ENCODE peak calls at places on chromosomes 13 and 19, in four cellular contexts. Z is WTC11; A is T-helper 2 cell treated with Interferon-gamma antibody and Interleukin-4, amounts not matched to agents 5 μg/mL and 100 μg/mL, for 36 hours; Y is endothelial cell. S is an unnamed sample.

GRCh38 chr13:112869202-112870061 is 99.6 kb upstream of the MCF2L start:
- DNase-seq in A (no peak), Z (no peak), Y (no peak), S (no peak)

GRCh38 chr19:3366761-3367571 is 583 bp downstream of the NFIC start:
- DNase-seq in Y (no peak), A (no peak), Z (no peak), S (peak; percentile 66)

GRCh38 chr19:37691881-37692504 is 27.6 kb downstream of the ZNF607 start:
- DNase-seq in A (peak; percentile 70), Y (peak; percentile 76), Z (peak; percentile 72), S (peak; percentile 66)

GRCh38 chr19:16928916-16929315 is 40.1 kb downstream of the F2RL3 start:
- DNase-seq in Y (no peak), Z (no peak), A (no peak), S (no peak)

GRCh38 chr13:96762876-96763275 is 231.4 kb downstream of the OXGR1 start:
- DNase-seq in Y (no peak), A (no peak), Z (no peak), S (no peak)

GRCh38 chr13:34037636-34038325 is 219.8 kb downstream of the RFC3 start:
- DNase-seq in Y (no peak), Z (no peak), A (no peak), S (no peak)

GRCh38 chr19:30222428-30222873 is 149.7 kb upstream of the ZNF536 start:
- DNase-seq in Y (peak; percentile 76), Z (peak; percentile 76), A (no peak), S (no peak)

GRCh38 chr13:79659161-79659560 is 178.2 kb downstream of the NDFIP2 start:
- DNase-seq in A (no peak), Y (no peak), Z (no peak), S (no peak)

GRCh38 chr19:21202865-21203494 is 61.1 kb downstream of the ZNF431 start:
- DNase-seq in Y (peak; percentile 54), A (no peak), Z (peak; percentile 34), S (no peak)

GRCh38 chr13:99340638-99341037 is 33.4 kb upstream of the GPR183 start:
- DNase-seq in A (no peak), Y (no peak), Z (no peak), S (no peak)

GRCh38 chr19:13163609-13164364 is 13.6 kb downstream of the IER2 start:
- DNase-seq in Y (peak; percentile 83), Z (peak; percentile 80), A (peak; percentile 58), S (peak; percentile 68)

GRCh38 chr13:106372199-106373160 is 163.0 kb downstream of the EFNB2 start:
- DNase-seq in Z (no peak), A (no peak), Y (no peak), S (no peak)

GRCh38 chr19:55504252-55504603 is 16.0 kb downstream of the SSC5D start:
- DNase-seq in Z (no peak), Y (no peak), A (no peak), S (no peak)

GRCh38 chr13:59447846-59448620 is 715.7 kb downstream of the DIAPH3 start:
- DNase-seq in Y (no peak), A (no peak), Z (no peak), S (no peak)

GRCh38 chr19:13906525-13906904 is 514 bp downstream of the CC2D1A start:
- DNase-seq in Z (no peak), A (no peak), Y (no peak), S (no peak)

GRCh38 chr13:85974604-85975366 is 175.6 kb upstream of the SLITRK6 start:
- DNase-seq in Y (no peak), A (no peak), Z (no peak), S (no peak)

GRCh38 chr13:45916036-45916435 is 64.5 kb upstream of the SIAH3 start:
- DNase-seq in Z (no peak), A (no peak), Y (no peak), S (no peak)

GRCh38 chr19:1450735-1451669 is 1.1 kb downstream of the APC2 start:
- DNase-seq in Y (no peak), A (no peak), Z (no peak), S (no peak)

GRCh38 chr19:38735257-38735686 is 9.0 kb downstream of the CAPN12 start:
- DNase-seq in Y (no peak), A (no peak), Z (peak; percentile 70), S (peak; percentile 57)

GRCh38 chr13:48635478-48635877 is 18.3 kb upstream of the CYSLTR2 start:
- DNase-seq in A (no peak), Z (no peak), Y (no peak), S (no peak)

GRCh38 chr19:35986664-35987570 is 8.1 kb upstream of the SDHAF1 start:
- DNase-seq in Y (peak; percentile 38), A (no peak), Z (peak; percentile 61), S (peak; percentile 33)

GRCh38 chr13:23391752-23392151 is 41.8 kb downstream of the SACS start:
- DNase-seq in Y (no peak), Z (no peak), A (no peak), S (no peak)

GRCh38 chr19:48393559-48394330 is at the start of gene GRIN2D:
- DNase-seq in Y (peak; percentile 54), A (no peak), Z (peak; percentile 52), S (no peak)

GRCh38 chr13:40132249-40132648 is 476.8 kb downstream of the COG6 start:
- DNase-seq in A (peak; percentile 43), Z (no peak), Y (no peak), S (no peak)

GRCh38 chr13:42215578-42216421 is 56.2 kb upstream of the AKAP11 start:
- DNase-seq in Y (peak; percentile 39), Z (peak; percentile 42), A (no peak), S (peak; percentile 5)

GRCh38 chr13:113020323-113021080 is 51.5 kb downstream of the MCF2L start:
- DNase-seq in Y (no peak), A (no peak), Z (no peak), S (no peak)

GRCh38 chr13:45086484-45086883 is 33.8 kb upstream of the GTF2F2 start:
- DNase-seq in Y (no peak), A (no peak), Z (no peak), S (no peak)